ENCODE peak calls at places on chromosome 12, in five cellular contexts. Q is mammary epithelial cell, Y is K562, C is transverse colon, G is OCI-LY7. S is an unnamed sample. For H3K4me1, the result is how much of the 10 kb centered on the place peaks cover.

GRCh38 chr12:62537544-62537943 is 70.9 kb downstream of the MON2 start:
- DNase-seq in Q (peak), Y (no peak), C (no peak), G (no peak), S (peak)

GRCh38 chr12:69509308-69509736 is 39.1 kb downstream of the FRS2 start:
- DNase-seq in Q (no peak), C (no peak), G (no peak), Y (no peak), S (no peak)

GRCh38 chr12:19227190-19227879 is 97.8 kb downstream of the PLEKHA5 start:
- DNase-seq in Q (no peak), Y (no peak), G (no peak), C (no peak), S (no peak)

GRCh38 chr12:30870491-30871265 is 55.9 kb upstream of the TSPAN11 start:
- DNase-seq in G (no peak), Y (no peak), C (no peak), Q (no peak), S (no peak)

GRCh38 chr12:1117970-1118563 is 127.0 kb downstream of the ERC1 start:
- DNase-seq in Q (peak), Y (peak), C (peak), G (peak), S (peak)

GRCh38 chr12:6426882-6427671 is 17.7 kb upstream of the CD27 start:
- DNase-seq in G (peak), Q (no peak), C (peak), Y (no peak), S (no peak)

GRCh38 chr12:88444481-88444880 is 135.8 kb downstream of the KITLG start:
- DNase-seq in C (no peak), Q (no peak), Y (no peak), G (no peak), S (no peak)

GRCh38 chr12:108332791-108333382 is 6.2 kb downstream of the CMKLR1 start:
- DNase-seq in Q (no peak), C (peak), G (no peak), Y (no peak), S (peak)

GRCh38 chr12:64733857-64734256 is 25.3 kb downstream of the GNS start:
- DNase-seq in Y (no peak), C (no peak), G (no peak), Q (peak), S (peak)

GRCh38 chr12:101697197-101697929 is at the start of gene CHPT1:
- DNase-seq in C (peak), G (peak), Q (peak), Y (peak), S (peak)

GRCh38 chr12:51028126-51028810 is 2.1 kb upstream of the SLC11A2 start:
- DNase-seq in Q (peak), Y (peak), G (peak), C (peak), S (no peak)

GRCh38 chr12:12091977-12092663 is 21.4 kb downstream of the BCL2L14 start:
- DNase-seq in C (peak), Q (no peak), G (no peak), Y (no peak), S (peak)

GRCh38 chr12:94970560-94970959 is 32.9 kb downstream of the NDUFA12 start:
- DNase-seq in C (no peak), Q (no peak), Y (no peak), G (no peak), S (no peak)

GRCh38 chr12:93894391-93895095 is 217.4 kb downstream of the CRADD start:
- DNase-seq in Q (no peak), Y (no peak), C (peak), G (no peak), S (peak)

GRCh38 chr12:93892431-93893210 is 215.4 kb downstream of the CRADD start:
- DNase-seq in G (no peak), Y (no peak), C (no peak), Q (no peak), S (peak)

GRCh38 chr12:93896962-93897361 is 219.8 kb downstream of the CRADD start:
- DNase-seq in Q (no peak), C (no peak), Y (no peak), G (no peak), S (no peak)

GRCh38 chr12:93896427-93896826 is 219.3 kb downstream of the CRADD start:
- DNase-seq in Y (peak), Q (no peak), G (peak), C (no peak), S (no peak)

DNA sequence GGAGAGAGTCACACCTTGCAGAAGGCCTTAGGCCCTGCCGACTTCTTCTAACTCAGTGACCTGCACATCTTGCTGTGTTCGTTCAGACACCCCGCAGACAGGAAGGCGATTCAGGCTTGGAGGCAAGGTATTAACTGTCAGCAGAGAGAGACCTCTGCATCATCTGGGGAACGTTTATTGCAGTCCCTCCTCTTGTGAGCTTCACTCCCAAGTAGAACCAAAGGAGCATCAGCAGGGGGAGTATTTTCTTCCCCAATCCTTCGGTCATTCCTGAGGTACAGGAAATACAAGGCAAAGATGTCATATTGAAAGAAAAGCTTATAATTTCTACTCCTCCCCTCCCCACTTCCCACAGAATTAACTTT is 217.9 kb downstream of the CRADD start:
- DNase-seq in C (no peak), G (no peak), Q (no peak), Y (no peak), S (no peak)
- TF ChIP-seq CTCF in C (no peak), G (no peak), Q (peak), Y (no peak), S (no peak)

GRCh38 chr12:24993756-24994155 is 44.9 kb upstream of the BCAT1 start:
- DNase-seq in Q (no peak), G (no peak), C (no peak), Y (no peak), S (no peak)
- H3K4me1 ChIP-seq in Q (under half), G (half or more), C (under half), Y (under half), S (under half)

GRCh38 chr12:56333197-56333678 is 562 bp downstream of the PAN2 start:
- DNase-seq in Y (peak), C (no peak), Q (peak), G (peak), S (no peak)

GRCh38 chr12:56332512-56333196 is 1.1 kb downstream of the PAN2 start:
- DNase-seq in Y (no peak), C (no peak), G (no peak), Q (no peak), S (no peak)

GRCh38 chr12:56334490-56334793 is 642 bp upstream of the PAN2 start:
- DNase-seq in Q (no peak), G (no peak), C (no peak), Y (no peak), S (no peak)

GRCh38 chr12:56336361-56337167 is 2.1 kb upstream of the IL23A start:
- DNase-seq in Y (peak), Q (no peak), G (peak), C (peak), S (no peak)

DNA sequence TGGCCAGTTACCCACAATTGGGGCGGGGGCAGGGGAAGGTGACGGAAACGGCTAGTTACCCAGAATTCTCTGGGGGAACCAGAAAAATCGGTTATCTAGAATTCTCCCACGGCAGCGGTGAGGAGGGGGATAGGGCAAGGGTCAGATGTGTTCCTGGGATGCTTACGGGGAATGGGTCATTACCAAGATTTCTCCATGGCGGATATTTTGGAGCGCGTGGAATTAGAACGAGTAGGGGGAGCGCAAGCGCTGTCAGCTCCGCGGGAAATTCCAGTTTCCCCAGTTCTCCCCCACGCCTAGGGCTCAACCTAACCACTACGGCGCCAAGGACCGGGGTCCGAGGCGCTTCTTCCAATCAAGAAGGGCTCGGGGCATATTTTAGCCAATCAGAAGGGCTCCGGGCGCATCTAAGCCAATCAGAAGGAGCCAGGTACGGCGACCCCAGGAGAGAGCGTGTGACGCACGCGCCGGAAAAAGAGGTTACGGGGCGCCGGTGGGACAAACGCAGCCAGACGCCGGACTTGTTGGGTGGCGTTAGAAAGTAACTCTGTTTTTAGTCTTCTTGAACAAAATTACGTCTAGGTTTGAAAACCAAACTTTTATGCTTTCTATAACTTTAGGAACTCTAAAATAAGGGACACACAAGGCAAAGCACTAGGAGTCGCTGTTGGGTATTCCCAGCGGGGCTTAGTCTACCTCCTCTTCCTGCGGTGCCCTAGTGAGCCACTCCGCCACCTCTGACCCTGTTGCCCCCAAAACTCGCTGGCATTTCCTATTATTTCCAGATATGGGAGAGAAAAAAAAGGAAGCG is at the start of gene PAN2:
- DNase-seq in Y (peak), G (peak), Q (peak), C (peak), S (peak)
- TF ChIP-seq CTCF in Y (peak), G (peak), Q (peak), C (peak), S (peak)

GRCh38 chr12:107328442-107329133 is 235.2 kb upstream of the CRY1 start:
- DNase-seq in G (no peak), Q (no peak), C (no peak), Y (no peak), S (peak)

GRCh38 chr12:107331471-107331870 is 238.1 kb upstream of the CRY1 start:
- DNase-seq in G (no peak), Q (no peak), Y (no peak), C (no peak), S (no peak)

GRCh38 chr12:107327783-107328182 is 234.4 kb upstream of the CRY1 start:
- DNase-seq in Y (no peak), G (no peak), C (no peak), Q (no peak), S (no peak)

GRCh38 chr12:107330901-107331431 is 237.6 kb upstream of the CRY1 start:
- DNase-seq in C (no peak), Y (no peak), Q (no peak), G (no peak), S (no peak)

GRCh38 chr12:107329569-107330324 is 236.4 kb upstream of the CRY1 start:
- DNase-seq in Q (peak), Y (no peak), C (no peak), G (no peak), S (no peak)
- H3K4me1 ChIP-seq in Q (under half), Y (under half), C (under half), G (under half), S (under half)

GRCh38 chr12:59736359-59736758 is 140.5 kb downstream of the SLC16A7 start:
- DNase-seq in Y (no peak), G (no peak), C (no peak), Q (no peak), S (peak)
- TF ChIP-seq CTCF in Y (no peak), G (no peak), C (no peak), Q (no peak), S (no peak)